ENCODE peak calls at places on chromosomes 13 and 19, in nine cellular contexts. F is heart left ventricle; J is aorta; R is mucosa of descending colon; S is activated CD4-positive, alpha-beta T cell treated with anti-CD3 and anti-CD28 coated beads, Interleukin-2, amount 10 ng/mL, durations not matched to agents 7 days and 5 days; O is stimulated activated CD8-positive, alpha-beta memory T cell treated with anti-CD3 and anti-CD28 coated beads, Interleukin-7, amount 100 ng/mL, for 1 hour; V is skeletal muscle cell; Q is central memory CD8-positive, alpha-beta T cell; D is amygdala. U is an unnamed sample.

GRCh38 chr13:32752997-32753606 is 166.8 kb downstream of the PDS5B start:
- DNase-seq in Q (no peak), J (no peak), V (no peak), O (no peak), R (no peak), F (no peak), S (no peak), D (no peak), U (no peak)

GRCh38 chr19:20238025-20238623 is 71.1 kb downstream of the ZNF486 start:
- DNase-seq in S (peak; percentile 91), D (peak; percentile 62), O (peak; percentile 69), F (peak; percentile 90), R (peak; percentile 85), Q (peak; percentile 87), V (peak; percentile 53), J (peak; percentile 93), U (peak; percentile 75)

GRCh38 chr13:47109028-47109427 is 212.2 kb upstream of the HTR2A start:
- DNase-seq in O (no peak), J (no peak), F (no peak), D (no peak), S (peak; percentile 61), V (no peak), R (no peak), Q (no peak), U (no peak)

GRCh38 chr19:38145627-38146026 is 78.4 kb downstream of the DPF1 start:
- DNase-seq in S (no peak), J (no peak), V (no peak), O (no peak), R (no peak), Q (no peak), D (no peak), F (no peak), U (no peak)

GRCh38 chr19:11420894-11421606 is 1.9 kb upstream of the RGL3 start:
- DNase-seq in Q (no peak), V (no peak), O (no peak), J (peak; percentile 81), F (peak; percentile 53), S (no peak), R (no peak), D (no peak), U (peak; percentile 8)

GRCh38 chr19:35388277-35389054 is 17.6 kb downstream of the GPR42 start:
- DNase-seq in S (no peak), V (no peak), R (no peak), Q (no peak), O (no peak), F (no peak), J (no peak), D (no peak), U (no peak)

GRCh38 chr13:95677564-95678386 is 836 bp downstream of the DNAJC3 start:
- DNase-seq in V (no peak), J (no peak), S (peak; percentile 10), D (no peak), R (no peak), Q (no peak), F (no peak), O (no peak), U (no peak)

GRCh38 chr19:39508629-39509028 is 6.3 kb upstream of the SELENOV start:
- DNase-seq in J (no peak), R (no peak), V (no peak), S (no peak), F (no peak), D (no peak), Q (no peak), O (no peak), U (no peak)

GRCh38 chr19:35120492-35120891 is 4.9 kb downstream of the FXYD3 start:
- DNase-seq in R (no peak), D (no peak), F (no peak), S (no peak), O (no peak), J (no peak), V (peak; percentile 85), Q (no peak), U (no peak)

GRCh38 chr19:9796113-9796773 is 22.6 kb downstream of the FBXL12 start:
- DNase-seq in O (peak; percentile 62), Q (peak; percentile 86), S (peak; percentile 93), V (peak; percentile 54), D (peak; percentile 60), F (peak; percentile 76), J (peak; percentile 87), R (peak; percentile 74), U (peak; percentile 86)

GRCh38 chr13:27573265-27573664 is 47.1 kb downstream of the LNX2 start:
- DNase-seq in V (no peak), F (no peak), D (no peak), S (no peak), O (no peak), R (no peak), J (no peak), Q (no peak), U (no peak)

GRCh38 chr13:49225358-49226042 is 5.4 kb downstream of the MLNR start:
- DNase-seq in F (no peak), Q (no peak), D (no peak), S (no peak), O (no peak), V (no peak), R (no peak), J (no peak), U (no peak)

GRCh38 chr13:114309086-114309485 is 5.2 kb upstream of the CHAMP1 start:
- DNase-seq in D (no peak), O (no peak), V (no peak), F (no peak), S (no peak), Q (no peak), R (no peak), J (no peak), U (no peak)

GRCh38 chr19:40682431-40682964 is 8.0 kb downstream of the NUMBL start:
- DNase-seq in S (no peak), Q (no peak), V (no peak), R (no peak), J (no peak), O (no peak), F (no peak), D (no peak), U (no peak)

GRCh38 chr19:12825259-12826131 is 8.9 kb downstream of the RTBDN start:
- DNase-seq in S (no peak), R (no peak), F (no peak), V (no peak), O (no peak), Q (no peak), D (no peak), J (no peak), U (no peak)

GRCh38 chr19:46907880-46908279 is 47.1 kb downstream of the ARHGAP35 start:
- DNase-seq in J (no peak), F (no peak), O (no peak), V (no peak), D (no peak), S (no peak), R (no peak), Q (no peak), U (no peak)

GRCh38 chr13:113182046-113182445 is 23.6 kb downstream of the PROZ start:
- DNase-seq in S (no peak), F (no peak), R (no peak), O (no peak), J (no peak), V (no peak), D (no peak), Q (no peak), U (no peak)

GRCh38 chr13:113010510-113010865 is 41.5 kb downstream of the MCF2L start:
- DNase-seq in S (no peak), Q (no peak), V (no peak), F (no peak), O (no peak), R (no peak), D (no peak), J (no peak), U (no peak)

GRCh38 chr19:39997595-39998216 is 846 bp downstream of the ZNF546 start:
- DNase-seq in F (no peak), O (no peak), V (no peak), R (no peak), S (peak; percentile 17), J (no peak), D (no peak), Q (no peak), U (no peak)

GRCh38 chr13:39269411-39269810 is 231.2 kb downstream of the NHLRC3 start:
- DNase-seq in F (no peak), J (no peak), O (no peak), V (no peak), S (no peak), R (no peak), D (no peak), Q (no peak), U (no peak)

GRCh38 chr19:48877900-48878218 is 5.6 kb downstream of the PPP1R15A start:
- DNase-seq in J (no peak), Q (no peak), O (no peak), R (no peak), D (no peak), V (no peak), F (no peak), S (no peak), U (no peak)

GRCh38 chr19:33630880-33631627 is 9.3 kb downstream of the CHST8 start:
- DNase-seq in O (no peak), F (no peak), J (no peak), V (no peak), D (no peak), S (no peak), Q (no peak), R (no peak), U (no peak)

GRCh38 chr13:74662895-74663294 is 528.7 kb upstream of the KLF12 start:
- DNase-seq in O (no peak), S (no peak), F (peak; percentile 12), V (no peak), J (no peak), R (no peak), D (no peak), Q (no peak), U (no peak)

GRCh38 chr19:41753936-41754529 is 1.3 kb upstream of the CEACAM6 start:
- DNase-seq in S (peak; percentile 77), F (no peak), V (no peak), R (no peak), J (peak; percentile 50), Q (peak; percentile 55), O (peak; percentile 39), D (no peak), U (peak; percentile 62)

U was measured in NCI-H510A treated with DMSO at 0.1 percent for 48 hours.